ENCODE peak calls at places on chromosomes 2 and 18, in nine cellular contexts. S, K, J, E, D, I, Z, C and G are unnamed samples.
A peak's percentile ranks its signal among the peaks of the same experiment; 100 is the strongest.

GRCh38 chr2:197247083-197247482 is 63.5 kb downstream of the ANKRD44 start:
- DNase-seq in E (no peak), S (no peak), K (no peak), Z (no peak), C (no peak), J (no peak), D (no peak), I (no peak), G (no peak)

GRCh38 chr18:79507546-79508480 is 112.1 kb downstream of the NFATC1 start:
- DNase-seq in J (no peak), I (peak; percentile 60), D (no peak), E (peak; percentile 39), C (peak; percentile 93), Z (peak; percentile 41), S (peak; percentile 9), K (peak; percentile 28), G (no peak)

GRCh38 chr18:31241425-31241824 is 76.5 kb upstream of the DSG1 start:
- DNase-seq in D (no peak), I (no peak), K (no peak), J (no peak), E (no peak), Z (no peak), S (no peak), C (no peak), G (no peak)

GRCh38 chr18:45783097-45784075 is 42.1 kb upstream of the SIGLEC15 start:
- DNase-seq in Z (peak; percentile 78), E (no peak), S (no peak), K (no peak), J (no peak), C (no peak), I (no peak), D (no peak), G (no peak)

GRCh38 chr2:42792583-42793313 is at the start of gene HAAO:
- DNase-seq in E (peak; percentile 75), J (peak; percentile 54), Z (no peak), S (no peak), I (peak; percentile 51), C (peak; percentile 91), D (no peak), K (no peak), G (peak; percentile 59)

GRCh38 chr2:70851704-70852103 is 16.1 kb upstream of the CD207 start:
- DNase-seq in C (no peak), S (no peak), E (no peak), K (no peak), J (no peak), D (no peak), Z (no peak), I (no peak), G (no peak)

GRCh38 chr2:23578964-23579671 is 194.1 kb downstream of the KLHL29 start:
- DNase-seq in C (no peak), K (no peak), I (no peak), D (no peak), J (no peak), S (no peak), Z (no peak), E (no peak), G (no peak)

GRCh38 chr2:184596819-184597411 is 1.4 kb upstream of the ZNF804A start:
- DNase-seq in Z (peak; percentile 81), J (no peak), C (no peak), E (no peak), K (peak; percentile 38), S (no peak), I (no peak), D (no peak), G (no peak)

GRCh38 chr18:21481739-21482138 is 118.8 kb downstream of the ESCO1 start:
- DNase-seq in C (no peak), J (no peak), K (no peak), Z (no peak), E (no peak), I (no peak), D (no peak), S (no peak), G (no peak)

GRCh38 chr2:1550076-1550475 is 136.8 kb downstream of the TPO start:
- DNase-seq in Z (no peak), J (no peak), I (no peak), S (no peak), E (no peak), C (no peak), D (no peak), K (no peak), G (no peak)

GRCh38 chr2:238106339-238106697 is 6.2 kb downstream of the ESPNL start:
- DNase-seq in Z (no peak), C (no peak), E (no peak), K (no peak), D (no peak), I (peak; percentile 8), J (peak; percentile 69), S (no peak), G (no peak)

GRCh38 chr2:120546077-120546864 is 189.4 kb upstream of the GLI2 start:
- DNase-seq in S (peak; percentile 19), C (peak; percentile 96), D (no peak), J (no peak), Z (peak; percentile 99), I (peak; percentile 17), K (peak; percentile 95), E (peak; percentile 55), G (no peak)

GRCh38 chr2:212528106-212528856 is 10.3 kb downstream of the ERBB4 start:
- DNase-seq in I (no peak), E (no peak), K (no peak), C (no peak), D (no peak), Z (no peak), J (no peak), S (no peak), G (no peak)

GRCh38 chr2:102592601-102593000 is 26.8 kb upstream of the SLC9A2 start:
- DNase-seq in J (no peak), I (peak; percentile 54), K (peak; percentile 38), E (no peak), Z (peak; percentile 8), D (no peak), C (no peak), S (peak; percentile 21), G (no peak)

GRCh38 chr2:67234443-67234842 is 162.7 kb upstream of the ETAA1 start:
- DNase-seq in E (no peak), S (no peak), K (peak; percentile 34), D (no peak), I (no peak), C (no peak), J (peak; percentile 36), Z (peak; percentile 72), G (no peak)

GRCh38 chr2:144517825-144518699 is 1.9 kb downstream of the ZEB2 start:
- DNase-seq in D (no peak), Z (no peak), E (peak; percentile 50), S (no peak), C (no peak), J (no peak), I (no peak), K (peak; percentile 39), G (peak; percentile 29)

GRCh38 chr2:119580550-119581072 is 36.4 kb downstream of the CFAP221 start:
- DNase-seq in I (no peak), E (no peak), S (no peak), Z (no peak), D (no peak), K (no peak), J (no peak), C (no peak), G (no peak)

GRCh38 chr2:8543412-8544167 is 138.3 kb upstream of the ID2 start:
- DNase-seq in D (peak; percentile 79), K (peak; percentile 77), Z (peak; percentile 90), E (no peak), C (peak; percentile 91), I (peak; percentile 68), J (peak; percentile 22), S (no peak), G (peak; percentile 60)

GRCh38 chr2:33395660-33396249 is 80.7 kb upstream of the RASGRP3 start:
- DNase-seq in K (peak; percentile 42), E (peak; percentile 42), Z (peak; percentile 59), J (no peak), D (no peak), S (peak; percentile 54), I (peak; percentile 57), C (no peak), G (no peak)
- TF ChIP-seq CTCF in K (peak; percentile 83), E (peak; percentile 48), Z (peak; percentile 67), J (peak; percentile 74), D (peak; percentile 37), S (peak; percentile 67), I (peak; percentile 48), C (no peak), G (no peak)

GRCh38 chr2:180040146-180040925 is 33.2 kb upstream of the CWC22 start:
- DNase-seq in S (no peak), J (no peak), K (peak; percentile 77), C (no peak), E (no peak), I (no peak), D (no peak), Z (peak; percentile 97), G (no peak)
- TF ChIP-seq CTCF in S (no peak), J (no peak), K (no peak), C (no peak), E (no peak), I (no peak), D (no peak), Z (peak; percentile 54), G (no peak)

GRCh38 chr2:99401841-99402240 is 64.7 kb downstream of the EIF5B start:
- DNase-seq in D (no peak), K (no peak), Z (no peak), E (no peak), J (no peak), C (no peak), I (no peak), S (no peak), G (no peak)

GRCh38 chr2:99403084-99403483 is 65.9 kb downstream of the EIF5B start:
- DNase-seq in I (no peak), E (no peak), Z (peak; percentile 41), J (no peak), C (no peak), S (no peak), D (no peak), K (no peak), G (no peak)

GRCh38 chr2:99404039-99404799 is 67.0 kb downstream of the EIF5B start:
- DNase-seq in Z (no peak), K (no peak), J (peak; percentile 36), D (no peak), E (no peak), C (no peak), I (no peak), S (no peak), G (no peak)

GRCh38 chr2:99404800-99405669 is 67.8 kb downstream of the EIF5B start:
- DNase-seq in I (no peak), D (no peak), J (no peak), E (no peak), K (no peak), C (no peak), Z (no peak), S (no peak), G (no peak)

DNA sequence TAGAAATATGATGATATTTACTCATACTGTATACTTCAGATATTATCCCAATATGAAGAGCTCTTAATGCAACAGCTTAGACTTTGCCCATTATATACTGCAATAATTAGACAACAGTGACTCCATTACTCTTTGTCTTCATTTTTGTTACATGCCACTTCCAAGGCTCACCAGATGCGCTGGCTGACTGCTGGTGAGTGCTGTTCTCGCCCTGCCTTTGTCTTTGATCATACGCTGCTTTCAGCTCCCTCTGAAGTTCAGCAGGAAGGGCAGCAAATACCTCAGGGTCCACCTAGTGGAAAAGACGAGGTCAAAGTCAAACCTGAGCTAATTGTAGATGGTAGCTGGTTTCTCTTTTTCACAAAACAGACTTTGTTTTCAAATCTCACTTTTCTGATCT is 66.3 kb downstream of the EIF5B start:
- DNase-seq in Z (no peak), C (no peak), K (no peak), S (no peak), I (no peak), D (no peak), E (no peak), J (peak; percentile 57), G (no peak)
- TF ChIP-seq CTCF in Z (no peak), C (no peak), K (no peak), S (no peak), I (no peak), D (no peak), E (peak; percentile 6), J (peak; percentile 55), G (no peak)

GRCh38 chr2:4404363-4404762 is 701.0 kb downstream of the DCDC2C start:
- DNase-seq in Z (no peak), J (no peak), K (no peak), E (no peak), I (no peak), D (no peak), S (no peak), C (no peak), G (no peak)
- TF ChIP-seq CTCF in Z (no peak), J (no peak), K (no peak), E (no peak), I (no peak), D (no peak), S (no peak), C (no peak), G (no peak)